ENCODE peak calls at places on chromosome X, in nine cellular contexts. H is Peyer's patch, T is cardiac fibroblast, Q is astrocyte of the spinal cord, O is right lobe of liver, C is bronchial epithelial cell, J is BE2C, W is BJ, D is AG04450. X is an unnamed sample.

GRCh38 chrX:15107367-15107988 is 162.4 kb downstream of the ASB9 start:
- DNase-seq in O (no peak), T (no peak), W (no peak), H (no peak), Q (no peak), D (no peak), C (peak), J (no peak), X (no peak)

GRCh38 chrX:132119821-132120220 is 8.0 kb downstream of the FRMD7 start:
- DNase-seq in T (no peak), D (no peak), C (no peak), W (no peak), O (no peak), H (no peak), Q (no peak), J (no peak), X (no peak)

GRCh38 chrX:15989716-15990115 is 133.6 kb upstream of the GRPR start:
- DNase-seq in D (no peak), C (no peak), H (no peak), Q (no peak), T (no peak), J (no peak), W (no peak), O (no peak), X (no peak)

GRCh38 chrX:120790118-120790517 is 85.5 kb downstream of the CT47B1 start:
- DNase-seq in W (no peak), H (peak), T (peak), Q (peak), O (no peak), D (peak), C (peak), J (peak), X (peak)

GRCh38 chrX:17654116-17654515 is 83.2 kb upstream of the SCML1 start:
- DNase-seq in O (no peak), J (peak), C (no peak), D (no peak), W (no peak), T (no peak), H (no peak), Q (no peak), X (no peak)

GRCh38 chrX:64350521-64350920 is 44.7 kb downstream of the MTMR8 start:
- DNase-seq in O (no peak), W (no peak), C (no peak), T (no peak), Q (no peak), D (no peak), J (no peak), H (no peak), X (no peak)

GRCh38 chrX:12974217-12974796 is 603 bp upstream of the TMSB4X start:
- DNase-seq in Q (peak), T (peak), J (no peak), D (no peak), C (peak), H (peak), O (peak), W (no peak), X (no peak)

GRCh38 chrX:3803305-3803704 is 89.9 kb upstream of the PRKX start:
- DNase-seq in O (no peak), Q (no peak), T (no peak), C (no peak), W (no peak), D (no peak), H (no peak), J (no peak), X (no peak)

GRCh38 chrX:63032811-63033210 is 318.3 kb downstream of the SPIN4 start:
- DNase-seq in T (no peak), Q (no peak), O (no peak), H (no peak), C (no peak), J (no peak), W (no peak), D (no peak), X (no peak)

GRCh38 chrX:64996805-64997204 is 20.6 kb upstream of the ZC4H2 start:
- DNase-seq in O (no peak), Q (no peak), D (no peak), J (no peak), C (no peak), W (no peak), T (no peak), H (no peak), X (no peak)

GRCh38 chrX:285076-285677 is 4.0 kb downstream of the PLCXD1 start:
- DNase-seq in C (no peak), J (no peak), D (no peak), O (no peak), T (no peak), H (no peak), Q (no peak), W (no peak), X (no peak)

GRCh38 chrX:15973941-15974340 is 119.3 kb upstream of the AP1S2 start:
- DNase-seq in O (no peak), J (no peak), T (peak), Q (no peak), H (no peak), D (no peak), C (no peak), W (no peak), X (no peak)

GRCh38 chrX:102714994-102715393 is 2.7 kb downstream of the GPRASP2 start:
- DNase-seq in D (no peak), J (no peak), Q (no peak), H (no peak), O (no peak), C (no peak), T (no peak), W (no peak), X (no peak)

GRCh38 chrX:7943600-7944245 is 16.5 kb upstream of the PNPLA4 start:
- DNase-seq in T (no peak), Q (peak), W (no peak), C (peak), D (no peak), H (no peak), O (no peak), J (no peak), X (no peak)

GRCh38 chrX:87664381-87664780 is 146.8 kb downstream of the KLHL4 start:
- DNase-seq in O (no peak), H (no peak), D (no peak), W (no peak), J (no peak), Q (peak), T (peak), C (peak), X (no peak)

GRCh38 chrX:123807825-123808416 is 51.9 kb upstream of the XIAP start:
- DNase-seq in Q (peak), C (no peak), O (no peak), H (peak), T (peak), D (no peak), J (no peak), W (peak), X (peak)

GRCh38 chrX:20595928-20596550 is 329.3 kb upstream of the RPS6KA3 start:
- DNase-seq in J (peak), Q (no peak), C (peak), T (peak), D (no peak), O (no peak), W (no peak), H (no peak), X (no peak)

GRCh38 chrX:44299177-44299576 is 44.3 kb downstream of the EFHC2 start:
- DNase-seq in C (no peak), J (no peak), O (no peak), T (no peak), H (no peak), Q (no peak), W (no peak), D (no peak), X (no peak)

GRCh38 chrX:44306336-44306735 is 37.1 kb downstream of the EFHC2 start:
- DNase-seq in H (no peak), C (peak), Q (peak), T (peak), W (no peak), J (no peak), O (no peak), D (peak), X (no peak)

GRCh38 chrX:44308869-44309268 is 34.6 kb downstream of the EFHC2 start:
- DNase-seq in W (no peak), H (no peak), J (no peak), C (no peak), Q (no peak), O (no peak), T (no peak), D (no peak), X (no peak)

GRCh38 chrX:44305921-44306320 is 37.6 kb downstream of the EFHC2 start:
- DNase-seq in Q (no peak), C (no peak), O (no peak), J (no peak), T (no peak), H (no peak), D (no peak), W (no peak), X (no peak)

GRCh38 chrX:44303119-44303518 is 40.4 kb downstream of the EFHC2 start:
- DNase-seq in O (no peak), D (no peak), J (no peak), T (no peak), W (no peak), Q (no peak), C (no peak), H (no peak), X (no peak)
- TF ChIP-seq CTCF in O (no peak), D (no peak), J (peak), T (no peak), W (no peak), Q (no peak), C (no peak), H (no peak), X (no peak)

GRCh38 chrX:84186603-84187358 is 1.2 kb downstream of the RPS6KA6 start:
- DNase-seq in W (no peak), Q (no peak), J (peak), D (no peak), C (no peak), T (no peak), O (no peak), H (no peak), X (no peak)
- H3K4me3 ChIP-seq in W (peak), Q (peak), J (peak), D (peak), C (peak), T (peak), O (peak), H (peak), X (peak)

GRCh38 chrX:106397788-106398538 is 213.8 kb upstream of the RADX start:
- DNase-seq in J (no peak), C (peak), O (no peak), W (no peak), H (no peak), D (no peak), Q (peak), T (peak), X (no peak)
- TF ChIP-seq CTCF in J (no peak), C (peak), O (peak), W (no peak), H (no peak), D (no peak), Q (peak), T (no peak), X (no peak)

GRCh38 chrX:134025986-134026731 is 40.8 kb upstream of the GPC3 start:
- DNase-seq in H (no peak), Q (no peak), T (no peak), W (no peak), J (no peak), D (no peak), O (no peak), C (no peak), X (no peak)
- H3K4me3 ChIP-seq in H (no peak), Q (no peak), T (no peak), W (no peak), J (no peak), D (no peak), O (no peak), C (no peak), X (no peak)

GRCh38 chrX:125439194-125439849 is 119.7 kb downstream of the TEX13C start:
- DNase-seq in Q (no peak), J (no peak), C (no peak), D (no peak), H (no peak), T (no peak), O (no peak), W (no peak), X (no peak)

DNA sequence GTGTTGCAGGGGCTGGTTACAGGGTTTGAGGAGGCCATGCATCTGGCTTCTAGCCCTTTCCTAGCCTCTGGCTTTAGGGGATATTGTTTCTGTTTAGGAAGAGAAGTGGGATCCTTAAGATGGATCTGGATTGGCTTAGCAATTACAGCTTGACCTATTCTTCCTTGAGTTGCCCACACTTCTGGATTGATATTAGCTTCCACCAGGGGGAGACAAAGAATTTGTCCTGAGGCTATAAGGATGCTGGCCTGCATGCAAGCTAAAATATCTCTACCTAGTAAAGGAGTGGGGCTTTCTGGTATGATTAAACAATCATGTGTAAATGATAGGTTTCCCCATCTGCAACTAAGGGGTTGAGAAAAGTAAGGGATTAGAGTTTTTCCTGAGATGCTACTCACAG is 117.2 kb downstream of the TEX13C start:
- DNase-seq in Q (peak), W (no peak), D (no peak), O (no peak), C (peak), J (no peak), T (peak), H (no peak), X (no peak)
- TF ChIP-seq CTCF in Q (peak), W (no peak), D (no peak), O (peak), C (peak), J (peak), T (peak), H (no peak), X (no peak)

GRCh38 chrX:37905436-37906147 is 58.2 kb upstream of the DYNLT3 start:
- DNase-seq in J (peak), D (no peak), O (peak), H (no peak), C (no peak), T (peak), W (no peak), Q (peak), X (no peak)
- H3K4me3 ChIP-seq in J (peak), D (peak), O (peak), H (no peak), C (no peak), T (peak), W (peak), Q (peak), X (peak)

DNA sequence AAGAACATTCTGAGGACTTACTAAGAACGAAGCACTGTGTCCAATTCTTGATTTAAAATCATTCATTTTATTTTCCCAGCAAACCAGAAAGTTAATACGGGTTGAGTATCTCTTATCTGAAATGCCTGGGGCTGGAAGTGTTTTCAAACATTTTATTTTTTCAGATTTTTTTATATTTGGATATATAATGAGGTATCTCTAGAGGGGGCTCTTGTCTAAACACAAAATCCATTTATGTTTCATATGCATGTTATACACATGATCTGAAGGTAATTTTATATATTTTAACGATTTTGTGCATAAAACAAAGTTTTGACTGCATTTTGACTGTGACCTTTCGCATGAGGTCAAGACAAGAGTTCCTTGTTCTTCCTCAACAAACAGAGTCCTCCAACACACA is 320.9 kb downstream of the ASMT start:
- DNase-seq in W (no peak), D (no peak), H (no peak), Q (no peak), J (no peak), T (no peak), O (no peak), C (no peak), X (no peak)
- TF ChIP-seq CTCF in W (no peak), D (no peak), H (no peak), Q (no peak), J (no peak), T (no peak), O (no peak), C (no peak), X (no peak)

X was measured in AG09309.